ENCODE peak calls at places on chromosomes 16 and 17, in eight cellular contexts. O is RCC 7860; S is foreskin fibroblast; R is T-helper 2 cell; G is stimulated activated CD4-positive, alpha-beta T cell treated with anti-CD3 and anti-CD28 coated beads, TNF-alpha, amount 100 ng/mL, for 4 hours; J is NCI-H460; B is GM06990; P is HT1080. L is an unnamed sample.

GRCh38 chr17:60153606-60154355 is 4.0 kb downstream of the CA4 start:
- DNase-seq in S (peak), P (no peak), R (no peak), J (no peak), O (no peak), B (no peak), G (no peak), L (no peak)

GRCh38 chr17:74325743-74326379 is at the start of gene KIF19:
- DNase-seq in P (no peak), G (peak), B (peak), R (peak), O (no peak), S (peak), J (peak), L (no peak)

GRCh38 chr17:33954597-33954996 is 300.5 kb upstream of the CCL2 start:
- DNase-seq in B (no peak), P (no peak), G (no peak), J (no peak), O (no peak), S (no peak), R (no peak), L (no peak)

GRCh38 chr17:78497115-78497540 is 80.1 kb downstream of the DNAH17 start:
- DNase-seq in O (peak), B (no peak), J (peak), G (no peak), P (peak), S (peak), R (no peak), L (peak)

GRCh38 chr16:15576960-15577958 is 65.7 kb downstream of the MARF1 start:
- DNase-seq in G (no peak), P (no peak), O (no peak), B (no peak), R (no peak), S (no peak), J (peak), L (no peak)

GRCh38 chr16:2033057-2033911 is 6.6 kb downstream of the NHERF2 start:
- DNase-seq in P (peak), S (peak), B (no peak), J (no peak), G (no peak), O (peak), R (no peak), L (peak)

GRCh38 chr16:54847207-54847606 is 83.5 kb upstream of the IRX5 start:
- DNase-seq in J (no peak), G (no peak), O (peak), P (peak), B (no peak), S (no peak), R (no peak), L (no peak)

GRCh38 chr17:27332052-27332403 is 38.1 kb downstream of the WSB1 start:
- DNase-seq in G (no peak), S (no peak), R (no peak), O (no peak), J (no peak), B (no peak), P (no peak), L (no peak)

GRCh38 chr17:74417178-74418045 is 14.5 kb upstream of the GPRC5C start:
- DNase-seq in O (peak), B (no peak), G (no peak), S (no peak), P (peak), R (no peak), J (peak), L (peak)

GRCh38 chr16:13448346-13448745 is 471.6 kb upstream of the ERCC4 start:
- DNase-seq in B (no peak), O (no peak), P (no peak), G (no peak), J (no peak), R (no peak), S (no peak), L (no peak)

GRCh38 chr17:29048440-29049360 is 5.8 kb downstream of the PIPOX start:
- DNase-seq in R (no peak), P (peak), J (no peak), B (no peak), S (no peak), G (no peak), O (no peak), L (peak)

GRCh38 chr17:50840311-50840851 is 5.0 kb downstream of the WFIKKN2 start:
- DNase-seq in B (no peak), G (no peak), S (no peak), R (no peak), P (no peak), O (no peak), J (no peak), L (no peak)

GRCh38 chr17:74713199-74713755 is 554 bp upstream of the CD300LF start:
- DNase-seq in J (no peak), S (no peak), O (no peak), B (no peak), G (no peak), P (no peak), R (no peak), L (no peak)

GRCh38 chr16:53549970-53550406 is 47.0 kb upstream of the AKTIP start:
- DNase-seq in S (peak), G (no peak), P (peak), R (no peak), J (peak), B (no peak), O (peak), L (peak)

GRCh38 chr17:35083071-35083470 is 19.6 kb upstream of the RFFL start:
- DNase-seq in G (no peak), O (no peak), J (no peak), B (no peak), P (no peak), S (no peak), R (no peak), L (no peak)

GRCh38 chr17:49157784-49158183 is 25.2 kb downstream of the B4GALNT2 start:
- DNase-seq in S (peak), J (no peak), B (no peak), G (no peak), O (peak), P (peak), R (no peak), L (peak)

GRCh38 chr16:84907575-84907974 is 87.8 kb downstream of the CRISPLD2 start:
- DNase-seq in S (no peak), J (no peak), P (no peak), B (no peak), O (no peak), R (no peak), G (no peak), L (peak)

GRCh38 chr17:61402978-61403845 is 3.6 kb downstream of the TBX2 start:
- DNase-seq in S (peak), R (no peak), J (no peak), P (no peak), G (no peak), B (no peak), O (no peak), L (peak)

GRCh38 chr17:57068707-57069106 is 16.3 kb upstream of the AKAP1 start:
- DNase-seq in O (no peak), R (no peak), B (no peak), G (no peak), S (no peak), P (no peak), J (no peak), L (no peak)

GRCh38 chr17:17315142-17315821 is 12.1 kb downstream of the NT5M start:
- DNase-seq in P (no peak), B (no peak), S (no peak), O (no peak), R (no peak), J (no peak), G (no peak), L (no peak)

GRCh38 chr16:56301391-56301850 is 110.1 kb downstream of the GNAO1 start:
- DNase-seq in B (no peak), J (no peak), G (no peak), O (no peak), R (no peak), S (peak), P (peak), L (peak)

GRCh38 chr17:41895617-41896016 is 23.1 kb downstream of the ACLY start:
- DNase-seq in B (no peak), S (peak), R (no peak), O (no peak), P (no peak), G (no peak), J (no peak), L (no peak)

GRCh38 chr17:16947470-16947869 is 24.4 kb downstream of the TNFRSF13B start:
- DNase-seq in B (no peak), O (no peak), S (no peak), R (no peak), P (no peak), J (no peak), G (no peak), L (no peak)

GRCh38 chr17:78993981-78994671 is 14.4 kb upstream of the LGALS3BP start:
- DNase-seq in R (no peak), G (no peak), S (no peak), J (no peak), B (no peak), P (no peak), O (no peak), L (no peak)

GRCh38 chr17:17681744-17682292 is 560 bp downstream of the RAI1 start:
- DNase-seq in R (no peak), G (peak), J (no peak), B (peak), O (no peak), P (no peak), S (peak), L (no peak)

GRCh38 chr16:66266436-66267286 is 99.8 kb upstream of the CDH5 start:
- DNase-seq in G (no peak), B (no peak), S (peak), J (no peak), O (no peak), R (no peak), P (no peak), L (peak)

GRCh38 chr17:37261286-37261685 is 114.5 kb upstream of the C17orf78 start:
- DNase-seq in B (no peak), P (peak), S (no peak), G (no peak), R (no peak), J (no peak), O (no peak), L (peak)

GRCh38 chr16:75079346-75079926 is 37.1 kb downstream of the LDHD start:
- DNase-seq in G (no peak), P (no peak), S (no peak), J (no peak), O (no peak), R (no peak), B (no peak), L (peak)

GRCh38 chr17:29722411-29723198 is 99.9 kb upstream of the CORO6 start:
- DNase-seq in S (peak), B (peak), J (no peak), O (no peak), R (no peak), G (no peak), P (no peak), L (peak)

L was measured in brain microvascular endothelial cell.